ENCODE peak calls at places on chromosomes 13 and 19, in nine cellular contexts. One of them, this sample, is unnamed.
A peak's percentile ranks its signal among the peaks of the same experiment; 100 is the strongest.

GRCh38 chr13:41025518-41025917 is 6.4 kb upstream of the ELF1 start:
- DNase-seq in heart right ventricle: no peak
- DNase-seq in heart left ventricle: no peak
- DNase-seq in left ventricle myocardium inferior: no peak
- DNase-seq in fibroblast of lung: no peak
- DNase-seq in stomach: no peak
- DNase-seq in kidney: no peak
- DNase-seq in tibial nerve: no peak
- DNase-seq in MM.1S: no peak
- DNase-seq in this sample: no peak

GRCh38 chr19:17902701-17903100 is 30.1 kb upstream of the CCDC124 start:
- DNase-seq in heart right ventricle: no peak
- DNase-seq in heart left ventricle: no peak
- DNase-seq in left ventricle myocardium inferior: no peak
- DNase-seq in fibroblast of lung: peak; percentile 49
- DNase-seq in stomach: no peak
- DNase-seq in kidney: no peak
- DNase-seq in tibial nerve: no peak
- DNase-seq in MM.1S: no peak
- DNase-seq in this sample: no peak

GRCh38 chr13:75530536-75530935 is 7.1 kb downstream of the COMMD6 start:
- DNase-seq in heart right ventricle: no peak
- DNase-seq in heart left ventricle: no peak
- DNase-seq in left ventricle myocardium inferior: no peak
- DNase-seq in fibroblast of lung: no peak
- DNase-seq in stomach: no peak
- DNase-seq in kidney: no peak
- DNase-seq in tibial nerve: no peak
- DNase-seq in MM.1S: no peak
- DNase-seq in this sample: no peak

GRCh38 chr13:32117696-32118095 is 86.1 kb downstream of the FRY start:
- DNase-seq in heart right ventricle: peak; percentile 71
- DNase-seq in heart left ventricle: peak; percentile 69
- DNase-seq in left ventricle myocardium inferior: peak; percentile 58
- DNase-seq in fibroblast of lung: no peak
- DNase-seq in stomach: peak; percentile 51
- DNase-seq in kidney: peak; percentile 70
- DNase-seq in tibial nerve: no peak
- DNase-seq in MM.1S: no peak
- DNase-seq in this sample: no peak

GRCh38 chr19:49058592-49058991 is 1.0 kb upstream of the CGB7 start:
- DNase-seq in heart right ventricle: no peak
- DNase-seq in heart left ventricle: no peak
- DNase-seq in left ventricle myocardium inferior: no peak
- DNase-seq in fibroblast of lung: peak; percentile 51
- DNase-seq in stomach: no peak
- DNase-seq in kidney: no peak
- DNase-seq in tibial nerve: no peak
- DNase-seq in MM.1S: no peak
- DNase-seq in this sample: no peak

GRCh38 chr19:29323972-29324680 is 111.2 kb upstream of the UQCRFS1 start:
- DNase-seq in heart right ventricle: no peak
- DNase-seq in heart left ventricle: no peak
- DNase-seq in left ventricle myocardium inferior: no peak
- DNase-seq in fibroblast of lung: no peak
- DNase-seq in stomach: no peak
- DNase-seq in kidney: no peak
- DNase-seq in tibial nerve: no peak
- DNase-seq in MM.1S: no peak
- DNase-seq in this sample: no peak

GRCh38 chr19:54312436-54313362 is at the start of gene LILRA5:
- DNase-seq in heart right ventricle: peak; percentile 19
- DNase-seq in heart left ventricle: no peak
- DNase-seq in left ventricle myocardium inferior: peak; percentile 50
- DNase-seq in fibroblast of lung: no peak
- DNase-seq in stomach: no peak
- DNase-seq in kidney: no peak
- DNase-seq in tibial nerve: no peak
- DNase-seq in MM.1S: no peak
- DNase-seq in this sample: no peak

GRCh38 chr19:1134431-1134830 is 30.6 kb downstream of the GPX4 start:
- DNase-seq in heart right ventricle: no peak
- DNase-seq in heart left ventricle: no peak
- DNase-seq in left ventricle myocardium inferior: no peak
- DNase-seq in fibroblast of lung: no peak
- DNase-seq in stomach: no peak
- DNase-seq in kidney: no peak
- DNase-seq in tibial nerve: no peak
- DNase-seq in MM.1S: no peak
- DNase-seq in this sample: no peak

GRCh38 chr19:6811906-6812305 is 39.4 kb downstream of the VAV1 start:
- DNase-seq in heart right ventricle: no peak
- DNase-seq in heart left ventricle: no peak
- DNase-seq in left ventricle myocardium inferior: no peak
- DNase-seq in fibroblast of lung: peak; percentile 58
- DNase-seq in stomach: no peak
- DNase-seq in kidney: no peak
- DNase-seq in tibial nerve: no peak
- DNase-seq in MM.1S: no peak
- DNase-seq in this sample: no peak

GRCh38 chr13:40598599-40598998 is 67.8 kb downstream of the FOXO1 start:
- DNase-seq in heart right ventricle: no peak
- DNase-seq in heart left ventricle: no peak
- DNase-seq in left ventricle myocardium inferior: no peak
- DNase-seq in fibroblast of lung: peak; percentile 46
- DNase-seq in stomach: no peak
- DNase-seq in kidney: no peak
- DNase-seq in tibial nerve: no peak
- DNase-seq in MM.1S: no peak
- DNase-seq in this sample: peak; percentile 83

GRCh38 chr19:58477871-58478270 is 1.7 kb downstream of the ZNF446 start:
- DNase-seq in heart right ventricle: no peak
- DNase-seq in heart left ventricle: no peak
- DNase-seq in left ventricle myocardium inferior: no peak
- DNase-seq in fibroblast of lung: no peak
- DNase-seq in stomach: no peak
- DNase-seq in kidney: peak; percentile 66
- DNase-seq in tibial nerve: no peak
- DNase-seq in MM.1S: no peak
- DNase-seq in this sample: no peak

GRCh38 chr13:43221611-43222010 is 198.2 kb downstream of the DNAJC15 start:
- DNase-seq in heart right ventricle: no peak
- DNase-seq in heart left ventricle: no peak
- DNase-seq in left ventricle myocardium inferior: no peak
- DNase-seq in fibroblast of lung: no peak
- DNase-seq in stomach: no peak
- DNase-seq in kidney: no peak
- DNase-seq in tibial nerve: no peak
- DNase-seq in MM.1S: no peak
- DNase-seq in this sample: no peak

GRCh38 chr13:76972430-76972829 is 19.5 kb upstream of the CLN5 start:
- DNase-seq in heart right ventricle: no peak
- DNase-seq in heart left ventricle: no peak
- DNase-seq in left ventricle myocardium inferior: no peak
- DNase-seq in fibroblast of lung: no peak
- DNase-seq in stomach: no peak
- DNase-seq in kidney: no peak
- DNase-seq in tibial nerve: no peak
- DNase-seq in MM.1S: no peak
- DNase-seq in this sample: no peak

GRCh38 chr13:111282997-111283396 is 37.4 kb upstream of the TEX29 start:
- DNase-seq in heart right ventricle: no peak
- DNase-seq in heart left ventricle: no peak
- DNase-seq in left ventricle myocardium inferior: no peak
- DNase-seq in fibroblast of lung: no peak
- DNase-seq in stomach: no peak
- DNase-seq in kidney: no peak
- DNase-seq in tibial nerve: no peak
- DNase-seq in MM.1S: no peak
- DNase-seq in this sample: no peak

GRCh38 chr19:6211632-6212402 is 68.0 kb downstream of the MLLT1 start:
- DNase-seq in heart right ventricle: no peak
- DNase-seq in heart left ventricle: no peak
- DNase-seq in left ventricle myocardium inferior: no peak
- DNase-seq in fibroblast of lung: no peak
- DNase-seq in stomach: no peak
- DNase-seq in kidney: peak; percentile 75
- DNase-seq in tibial nerve: no peak
- DNase-seq in MM.1S: no peak
- DNase-seq in this sample: no peak

DNA sequence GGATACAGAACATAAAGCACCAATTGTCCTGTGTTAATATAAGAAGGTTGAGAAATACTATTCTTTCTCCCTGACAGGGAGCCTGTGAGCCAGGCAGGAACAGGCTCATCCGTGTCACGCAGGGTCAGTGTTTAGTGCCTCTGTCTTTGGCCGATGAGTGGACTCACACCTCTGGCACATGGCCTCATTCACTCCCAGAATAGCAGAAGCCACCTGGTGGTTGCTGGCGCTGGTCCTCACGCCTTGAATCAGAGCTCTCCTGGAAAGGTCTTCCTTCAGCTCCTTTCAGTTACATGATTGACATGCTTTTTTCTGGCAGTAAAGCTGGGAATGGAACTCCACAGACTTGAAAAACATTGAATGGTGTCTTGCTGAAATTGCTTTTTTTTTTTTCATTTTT is 28.1 kb upstream of the SIAH3 start:
- DNase-seq in heart right ventricle: peak; percentile 47
- DNase-seq in heart left ventricle: peak; percentile 43
- DNase-seq in left ventricle myocardium inferior: peak; percentile 65
- DNase-seq in fibroblast of lung: peak; percentile 15
- DNase-seq in stomach: peak; percentile 48
- DNase-seq in kidney: no peak
- DNase-seq in tibial nerve: no peak
- DNase-seq in MM.1S: no peak
- DNase-seq in this sample: peak; percentile 28
- TF ChIP-seq CTCF in heart right ventricle: peak; percentile 33
- TF ChIP-seq CTCF in heart left ventricle: peak; percentile 39
- TF ChIP-seq CTCF in left ventricle myocardium inferior: peak; percentile 67
- TF ChIP-seq CTCF in fibroblast of lung: no peak
- TF ChIP-seq CTCF in stomach: peak; percentile 19
- TF ChIP-seq CTCF in kidney: peak; percentile 36
- TF ChIP-seq CTCF in tibial nerve: no peak
- TF ChIP-seq CTCF in MM.1S: no peak
- TF ChIP-seq CTCF in this sample: peak; percentile 19

GRCh38 chr13:35855531-35856019 is 275.6 kb downstream of the DCLK1 start:
- DNase-seq in heart right ventricle: no peak
- DNase-seq in heart left ventricle: no peak
- DNase-seq in left ventricle myocardium inferior: no peak
- DNase-seq in fibroblast of lung: peak; percentile 62
- DNase-seq in stomach: no peak
- DNase-seq in kidney: no peak
- DNase-seq in tibial nerve: no peak
- DNase-seq in MM.1S: no peak
- DNase-seq in this sample: no peak
- H3K27ac ChIP-seq in heart right ventricle: no peak overlapping the region
- H3K27ac ChIP-seq in heart left ventricle: no peak overlapping the region
- H3K27ac ChIP-seq in left ventricle myocardium inferior: no peak overlapping the region
- H3K27ac ChIP-seq in fibroblast of lung: no peak overlapping the region
- H3K27ac ChIP-seq in stomach: no peak overlapping the region
- H3K27ac ChIP-seq in kidney: no peak overlapping the region
- H3K27ac ChIP-seq in tibial nerve: peak overlapping the region; percentile 56
- H3K27ac ChIP-seq in MM.1S: no peak overlapping the region
- H3K27ac ChIP-seq in this sample: no peak overlapping the region

GRCh38 chr19:3364501-3364858 is 1.9 kb upstream of the NFIC start:
- DNase-seq in heart right ventricle: no peak
- DNase-seq in heart left ventricle: no peak
- DNase-seq in left ventricle myocardium inferior: no peak
- DNase-seq in fibroblast of lung: no peak
- DNase-seq in stomach: no peak
- DNase-seq in kidney: no peak
- DNase-seq in tibial nerve: no peak
- DNase-seq in MM.1S: no peak
- DNase-seq in this sample: no peak
- H3K4me1 ChIP-seq in heart right ventricle: peaks cover 24% of the 10 kb centered on the region
- H3K4me1 ChIP-seq in heart left ventricle: peaks cover 56% of the 10 kb centered on the region
- H3K4me1 ChIP-seq in left ventricle myocardium inferior: peaks cover 88% of the 10 kb centered on the region
- H3K4me1 ChIP-seq in fibroblast of lung: peaks cover 26% of the 10 kb centered on the region
- H3K4me1 ChIP-seq in stomach: peaks cover 54% of the 10 kb centered on the region
- H3K4me1 ChIP-seq in kidney: peaks cover 34% of the 10 kb centered on the region
- H3K4me1 ChIP-seq in tibial nerve: no peaks in the 10 kb centered on the region
- H3K4me1 ChIP-seq in MM.1S: no peaks in the 10 kb centered on the region
- H3K4me1 ChIP-seq in this sample: no peaks in the 10 kb centered on the region

GRCh38 chr13:23460309-23460708 is 26.8 kb upstream of the SACS start:
- DNase-seq in heart right ventricle: no peak
- DNase-seq in heart left ventricle: no peak
- DNase-seq in left ventricle myocardium inferior: no peak
- DNase-seq in fibroblast of lung: no peak
- DNase-seq in stomach: no peak
- DNase-seq in kidney: no peak
- DNase-seq in tibial nerve: no peak
- DNase-seq in MM.1S: no peak
- DNase-seq in this sample: no peak

GRCh38 chr13:23458972-23459371 is 25.5 kb upstream of the SACS start:
- DNase-seq in heart right ventricle: no peak
- DNase-seq in heart left ventricle: no peak
- DNase-seq in left ventricle myocardium inferior: no peak
- DNase-seq in fibroblast of lung: no peak
- DNase-seq in stomach: no peak
- DNase-seq in kidney: no peak
- DNase-seq in tibial nerve: no peak
- DNase-seq in MM.1S: no peak
- DNase-seq in this sample: no peak

GRCh38 chr13:23453132-23453531 is 19.6 kb upstream of the SACS start:
- DNase-seq in heart right ventricle: no peak
- DNase-seq in heart left ventricle: no peak
- DNase-seq in left ventricle myocardium inferior: no peak
- DNase-seq in fibroblast of lung: no peak
- DNase-seq in stomach: no peak
- DNase-seq in kidney: no peak
- DNase-seq in tibial nerve: no peak
- DNase-seq in MM.1S: no peak
- DNase-seq in this sample: no peak

GRCh38 chr13:23456437-23456836 is 22.9 kb upstream of the SACS start:
- DNase-seq in heart right ventricle: no peak
- DNase-seq in heart left ventricle: no peak
- DNase-seq in left ventricle myocardium inferior: no peak
- DNase-seq in fibroblast of lung: no peak
- DNase-seq in stomach: no peak
- DNase-seq in kidney: no peak
- DNase-seq in tibial nerve: no peak
- DNase-seq in MM.1S: no peak
- DNase-seq in this sample: no peak

DNA sequence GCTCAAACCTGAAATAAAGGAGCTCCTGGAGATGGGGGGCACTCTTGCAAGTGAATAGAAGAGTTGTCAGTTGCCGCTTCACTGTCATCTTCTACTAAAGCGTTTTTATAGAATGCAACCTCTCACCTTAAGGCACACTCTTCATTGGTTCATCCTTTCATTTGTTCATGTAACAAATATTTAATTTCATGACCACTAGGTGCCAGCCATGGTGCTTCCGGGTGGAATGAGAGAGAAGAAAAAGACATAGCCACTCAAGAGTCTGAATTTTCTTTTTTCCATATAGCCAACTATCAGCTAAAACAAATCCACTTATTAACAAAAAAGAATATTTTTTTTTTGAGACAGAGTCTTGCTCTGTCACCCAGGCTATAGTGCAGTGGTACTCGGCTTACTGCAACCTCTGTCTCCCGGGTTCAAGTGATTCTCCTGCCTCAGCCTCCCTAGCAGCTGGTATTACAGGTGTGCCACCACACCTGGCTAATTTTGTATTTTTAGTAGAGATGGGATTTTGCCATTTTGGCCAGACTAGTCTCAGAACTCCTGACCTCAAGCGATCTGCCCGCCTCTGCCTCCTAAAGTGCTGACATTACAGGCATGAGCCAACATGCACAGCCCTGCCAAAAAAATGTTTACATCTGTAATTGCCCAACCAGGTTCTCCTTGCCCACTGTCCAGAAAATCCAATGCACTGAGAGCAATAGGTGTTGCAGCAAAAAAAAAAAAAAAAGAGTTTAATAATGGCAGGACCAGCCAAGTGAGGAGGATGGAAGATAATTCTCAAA is 22.1 kb upstream of the SACS start:
- DNase-seq in heart right ventricle: no peak
- DNase-seq in heart left ventricle: no peak
- DNase-seq in left ventricle myocardium inferior: no peak
- DNase-seq in fibroblast of lung: no peak
- DNase-seq in stomach: no peak
- DNase-seq in kidney: no peak
- DNase-seq in tibial nerve: no peak
- DNase-seq in MM.1S: no peak
- DNase-seq in this sample: no peak
- TF ChIP-seq CTCF in heart right ventricle: no peak
- TF ChIP-seq CTCF in heart left ventricle: no peak
- TF ChIP-seq CTCF in left ventricle myocardium inferior: no peak
- TF ChIP-seq CTCF in fibroblast of lung: no peak
- TF ChIP-seq CTCF in stomach: no peak
- TF ChIP-seq CTCF in kidney: no peak
- TF ChIP-seq CTCF in tibial nerve: no peak
- TF ChIP-seq CTCF in MM.1S: no peak
- TF ChIP-seq CTCF in this sample: no peak

This sample was measured in uterus.